ENCODE peak calls at places on chromosome 5, in five cellular contexts. Z, K, U, F and G are unnamed samples.

GRCh38 chr5:159120446-159120845 is 20.7 kb upstream of the EBF1 start:
- ATAC-seq in Z (peak; percentile 80), U (peak; percentile 72), K (no peak), F (peak; percentile 47), G (no peak)

GRCh38 chr5:9054821-9055589 is 490.9 kb downstream of the SEMA5A start:
- ATAC-seq in Z (no peak), U (no peak), F (no peak), K (no peak), G (peak; percentile 43)

GRCh38 chr5:138773215-138773614 is 20.0 kb downstream of the CTNNA1 start:
- ATAC-seq in F (peak; percentile 61), K (no peak), Z (no peak), U (no peak), G (no peak)

GRCh38 chr5:78549043-78549442 is 99.5 kb downstream of the LHFPL2 start:
- ATAC-seq in K (peak; percentile 26), Z (no peak), F (peak; percentile 70), U (no peak), G (no peak)

GRCh38 chr5:113043491-113043931 is 66.9 kb downstream of the DCP2 start:
- ATAC-seq in F (peak; percentile 92), K (no peak), Z (peak; percentile 66), U (no peak), G (peak; percentile 85)

GRCh38 chr5:40735609-40736008 is 20.2 kb downstream of the TTC33 start:
- ATAC-seq in K (no peak), Z (no peak), U (no peak), F (no peak), G (no peak)

GRCh38 chr5:39772307-39772706 is 347.5 kb upstream of the DAB2 start:
- ATAC-seq in F (no peak), K (no peak), Z (no peak), U (no peak), G (no peak)

GRCh38 chr5:37771731-37772130 is 68.1 kb downstream of the GDNF start:
- ATAC-seq in U (no peak), K (no peak), F (no peak), Z (no peak), G (peak; percentile 96)